ENCODE peak calls at places on chromosomes 11 and 22, in six cellular contexts. A, M, P, R, I and N are unnamed samples.

GRCh38 chr11:89203814-89204213 is 26.1 kb downstream of the TYR start:
- DNase-seq in A (no peak), M (peak; percentile 61), P (no peak), R (no peak), I (no peak), N (no peak)

GRCh38 chr22:32164084-32164894 is 5.2 kb upstream of the C22orf42 start:
- DNase-seq in A (no peak), M (no peak), P (no peak), R (no peak), I (no peak), N (no peak)

GRCh38 chr11:35174666-35175065 is 35.7 kb downstream of the CD44 start:
- DNase-seq in A (peak; percentile 54), M (no peak), P (no peak), R (no peak), I (no peak), N (no peak)

GRCh38 chr11:84719935-84720577 is 907.1 kb downstream of the DLG2 start:
- DNase-seq in A (no peak), M (peak; percentile 64), P (peak; percentile 10), R (no peak), I (no peak), N (no peak)

GRCh38 chr11:129644326-129644725 is 171.3 kb upstream of the TMEM45B start:
- DNase-seq in A (no peak), M (no peak), P (no peak), R (no peak), I (no peak), N (no peak)

GRCh38 chr22:46528121-46528610 is 9.3 kb downstream of the CELSR1 start:
- DNase-seq in A (no peak), M (peak; percentile 77), P (no peak), R (no peak), I (no peak), N (no peak)

GRCh38 chr11:96180341-96180740 is 162.7 kb downstream of the MAML2 start:
- DNase-seq in A (no peak), M (peak; percentile 25), P (no peak), R (no peak), I (no peak), N (no peak)

GRCh38 chr11:3947084-3947483 is 91.6 kb downstream of the STIM1 start:
- DNase-seq in A (no peak), M (no peak), P (no peak), R (no peak), I (no peak), N (peak; percentile 10)

GRCh38 chr22:22210375-22210774 is 34.2 kb upstream of the VPREB1 start:
- DNase-seq in A (peak; percentile 5), M (no peak), P (no peak), R (peak; percentile 62), I (no peak), N (no peak)

GRCh38 chr11:117580866-117581265 is 216.2 kb downstream of the DSCAML1 start:
- DNase-seq in A (no peak), M (no peak), P (no peak), R (no peak), I (no peak), N (no peak)

GRCh38 chr11:101264303-101264702 is 134.7 kb upstream of the PGR start:
- DNase-seq in A (no peak), M (no peak), P (no peak), R (no peak), I (no peak), N (no peak)

GRCh38 chr11:28736256-28736655 is 628.1 kb downstream of the METTL15 start:
- DNase-seq in A (no peak), M (no peak), P (no peak), R (no peak), I (no peak), N (no peak)

GRCh38 chr11:62830904-62831519 is 839 bp downstream of the STX5 start:
- DNase-seq in A (no peak), M (peak; percentile 87), P (no peak), R (no peak), I (no peak), N (no peak)

GRCh38 chr22:19942071-19942885 is 660 bp upstream of the TXNRD2 start:
- DNase-seq in A (peak; percentile 42), M (no peak), P (no peak), R (no peak), I (peak; percentile 69), N (no peak)

GRCh38 chr11:73667906-73668305 is 21.5 kb downstream of the PLEKHB1 start:
- DNase-seq in A (no peak), M (no peak), P (no peak), R (no peak), I (no peak), N (no peak)

GRCh38 chr22:46770726-46771125 is 8.3 kb downstream of the TBC1D22A start:
- DNase-seq in A (no peak), M (no peak), P (no peak), R (no peak), I (no peak), N (no peak)

GRCh38 chr11:66467034-66467659 is 442 bp downstream of the PELI3 start:
- DNase-seq in A (no peak), M (peak; percentile 50), P (no peak), R (peak; percentile 39), I (no peak), N (peak; percentile 18)

GRCh38 chr22:31637938-31638618 is 23.9 kb downstream of the PISD start:
- DNase-seq in A (no peak), M (no peak), P (no peak), R (no peak), I (no peak), N (no peak)

GRCh38 chr11:113906515-113906914 is 1.9 kb downstream of the HTR3B start:
- DNase-seq in A (no peak), M (no peak), P (no peak), R (no peak), I (no peak), N (no peak)

GRCh38 chr11:10674440-10674855 is 19.1 kb downstream of the IRAG1 start:
- DNase-seq in A (no peak), M (no peak), P (no peak), R (no peak), I (no peak), N (no peak)

GRCh38 chr11:95989780-95990179 is 65.9 kb upstream of the MTMR2 start:
- DNase-seq in A (no peak), M (no peak), P (no peak), R (no peak), I (no peak), N (no peak)

GRCh38 chr11:13535819-13536218 is 40.0 kb upstream of the PTH start:
- DNase-seq in A (no peak), M (peak; percentile 80), P (no peak), R (no peak), I (no peak), N (no peak)

GRCh38 chr22:23404689-23405365 is 175.3 kb downstream of the IGLL1 start:
- DNase-seq in A (no peak), M (peak; percentile 75), P (no peak), R (no peak), I (no peak), N (no peak)

GRCh38 chr11:126229782-126230540 is 18.4 kb downstream of the FAM118B start:
- DNase-seq in A (no peak), M (no peak), P (no peak), R (no peak), I (no peak), N (no peak)

GRCh38 chr11:120303004-120303637 is 22.0 kb upstream of the TLCD5 start:
- DNase-seq in A (peak; percentile 25), M (peak; percentile 91), P (peak; percentile 73), R (peak; percentile 27), I (no peak), N (peak; percentile 9)

GRCh38 chr11:114876231-114876630 is 197.9 kb downstream of the NXPE2 start:
- DNase-seq in A (no peak), M (no peak), P (no peak), R (no peak), I (no peak), N (no peak)

GRCh38 chr22:50027639-50028537 is 15.3 kb upstream of the IL17REL start:
- DNase-seq in A (no peak), M (no peak), P (no peak), R (no peak), I (peak; percentile 74), N (no peak)

GRCh38 chr11:2846056-2846455 is 39.5 kb downstream of the CDKN1C start:
- DNase-seq in A (no peak), M (peak; percentile 79), P (no peak), R (no peak), I (no peak), N (no peak)

GRCh38 chr11:123182101-123182500 is 12.9 kb downstream of the CLMP start:
- DNase-seq in A (no peak), M (peak; percentile 53), P (no peak), R (no peak), I (no peak), N (no peak)

GRCh38 chr11:116276051-116277044 is 496.4 kb downstream of the BUD13 start:
- DNase-seq in A (no peak), M (peak; percentile 91), P (peak; percentile 72), R (peak; percentile 77), I (peak; percentile 91), N (peak; percentile 5)

GRCh38 chr11:82858556-82859091 is 41.6 kb downstream of the PRCP start:
- DNase-seq in A (no peak), M (no peak), P (no peak), R (no peak), I (no peak), N (no peak)

GRCh38 chr11:128573674-128574073 is 13.7 kb downstream of the ETS1 start:
- DNase-seq in A (no peak), M (no peak), P (no peak), R (no peak), I (no peak), N (no peak)

GRCh38 chr22:27100789-27101188 is 443.4 kb downstream of the MIAT start:
- DNase-seq in A (no peak), M (peak; percentile 58), P (no peak), R (no peak), I (no peak), N (no peak)

GRCh38 chr22:38566726-38567504 is 3.1 kb downstream of the DMC1 start:
- DNase-seq in A (no peak), M (no peak), P (no peak), R (no peak), I (no peak), N (no peak)

GRCh38 chr11:43788394-43788793 is 92.2 kb upstream of the ALKBH3 start:
- DNase-seq in A (no peak), M (no peak), P (no peak), R (no peak), I (no peak), N (no peak)

GRCh38 chr11:111734383-111735261 is 31.6 kb downstream of the PPP2R1B start:
- DNase-seq in A (no peak), M (no peak), P (no peak), R (no peak), I (no peak), N (no peak)

GRCh38 chr11:15106201-15106965 is 8.3 kb upstream of the INSC start:
- DNase-seq in A (peak; percentile 21), M (no peak), P (no peak), R (no peak), I (no peak), N (no peak)